ENCODE peak calls at places on chromosomes 11 and 22, in seven cellular contexts. One of them, this sample, is unnamed.

GRCh38 chr11:11510939-11511338 is 110.9 kb downstream of the GALNT18 start:
- DNase-seq in SK-N-SH: no peak
- DNase-seq in GM23338: peak
- DNase-seq in brain microvascular endothelial cell: no peak
- DNase-seq in CD8-positive, alpha-beta T cell: no peak
- DNase-seq in tibial artery: no peak
- DNase-seq in heart left ventricle: peak
- DNase-seq in this sample: no peak

GRCh38 chr11:103926990-103927389 is 109.5 kb upstream of the DDI1 start:
- DNase-seq in tibial artery: no peak
- DNase-seq in CD8-positive, alpha-beta T cell: no peak
- DNase-seq in brain microvascular endothelial cell: no peak
- DNase-seq in SK-N-SH: no peak
- DNase-seq in heart left ventricle: no peak
- DNase-seq in GM23338: no peak
- DNase-seq in this sample: no peak

GRCh38 chr22:39503590-39503989 is 1.5 kb downstream of the MIEF1 start:
- DNase-seq in SK-N-SH: no peak
- DNase-seq in tibial artery: no peak
- DNase-seq in brain microvascular endothelial cell: no peak
- DNase-seq in GM23338: no peak
- DNase-seq in heart left ventricle: no peak
- DNase-seq in CD8-positive, alpha-beta T cell: no peak
- DNase-seq in this sample: no peak

GRCh38 chr22:45692549-45692948 is 20.9 kb downstream of the ATXN10 start:
- DNase-seq in heart left ventricle: no peak
- DNase-seq in GM23338: no peak
- DNase-seq in SK-N-SH: no peak
- DNase-seq in brain microvascular endothelial cell: no peak
- DNase-seq in tibial artery: no peak
- DNase-seq in CD8-positive, alpha-beta T cell: no peak
- DNase-seq in this sample: no peak

GRCh38 chr11:133064152-133064877 is 468.0 kb downstream of the OPCML start:
- DNase-seq in brain microvascular endothelial cell: peak
- DNase-seq in SK-N-SH: peak
- DNase-seq in tibial artery: peak
- DNase-seq in GM23338: peak
- DNase-seq in heart left ventricle: peak
- DNase-seq in CD8-positive, alpha-beta T cell: no peak
- DNase-seq in this sample: no peak

GRCh38 chr22:27223317-27224177 is 566.2 kb downstream of the MIAT start:
- DNase-seq in CD8-positive, alpha-beta T cell: no peak
- DNase-seq in tibial artery: no peak
- DNase-seq in SK-N-SH: no peak
- DNase-seq in GM23338: no peak
- DNase-seq in heart left ventricle: no peak
- DNase-seq in brain microvascular endothelial cell: peak
- DNase-seq in this sample: no peak

GRCh38 chr22:23591203-23591791 is 11.2 kb upstream of the IGLL1 start:
- DNase-seq in CD8-positive, alpha-beta T cell: peak
- DNase-seq in brain microvascular endothelial cell: peak
- DNase-seq in SK-N-SH: peak
- DNase-seq in GM23338: peak
- DNase-seq in tibial artery: peak
- DNase-seq in heart left ventricle: peak
- DNase-seq in this sample: no peak

GRCh38 chr11:129279326-129280026 is 87.4 kb upstream of the ARHGAP32 start:
- DNase-seq in SK-N-SH: peak
- DNase-seq in tibial artery: peak
- DNase-seq in brain microvascular endothelial cell: peak
- DNase-seq in GM23338: peak
- DNase-seq in heart left ventricle: peak
- DNase-seq in CD8-positive, alpha-beta T cell: peak
- DNase-seq in this sample: peak

GRCh38 chr22:17637490-17638181 is 921 bp upstream of the BCL2L13 start:
- DNase-seq in GM23338: peak
- DNase-seq in brain microvascular endothelial cell: no peak
- DNase-seq in heart left ventricle: no peak
- DNase-seq in CD8-positive, alpha-beta T cell: no peak
- DNase-seq in tibial artery: no peak
- DNase-seq in SK-N-SH: no peak
- DNase-seq in this sample: no peak

GRCh38 chr11:110908401-110909106 is 196.3 kb upstream of the ARHGAP20 start:
- DNase-seq in CD8-positive, alpha-beta T cell: no peak
- DNase-seq in brain microvascular endothelial cell: peak
- DNase-seq in heart left ventricle: no peak
- DNase-seq in tibial artery: no peak
- DNase-seq in SK-N-SH: no peak
- DNase-seq in GM23338: no peak
- DNase-seq in this sample: no peak

GRCh38 chr11:6418199-6418957 is 516 bp downstream of the APBB1 start:
- DNase-seq in brain microvascular endothelial cell: no peak
- DNase-seq in GM23338: peak
- DNase-seq in SK-N-SH: no peak
- DNase-seq in heart left ventricle: peak
- DNase-seq in CD8-positive, alpha-beta T cell: no peak
- DNase-seq in tibial artery: no peak
- DNase-seq in this sample: no peak

GRCh38 chr11:7851391-7851790 is 54.6 kb upstream of the OR5P2 start:
- DNase-seq in GM23338: peak
- DNase-seq in CD8-positive, alpha-beta T cell: no peak
- DNase-seq in brain microvascular endothelial cell: no peak
- DNase-seq in SK-N-SH: no peak
- DNase-seq in heart left ventricle: no peak
- DNase-seq in tibial artery: no peak
- DNase-seq in this sample: no peak

GRCh38 chr11:75105462-75105925 is 8.8 kb upstream of the OR2AT4 start:
- DNase-seq in CD8-positive, alpha-beta T cell: no peak
- DNase-seq in tibial artery: no peak
- DNase-seq in heart left ventricle: no peak
- DNase-seq in brain microvascular endothelial cell: peak
- DNase-seq in SK-N-SH: no peak
- DNase-seq in GM23338: peak
- DNase-seq in this sample: no peak

GRCh38 chr11:10633261-10633660 is 60.3 kb downstream of the IRAG1 start:
- DNase-seq in brain microvascular endothelial cell: no peak
- DNase-seq in heart left ventricle: no peak
- DNase-seq in CD8-positive, alpha-beta T cell: no peak
- DNase-seq in GM23338: no peak
- DNase-seq in tibial artery: no peak
- DNase-seq in SK-N-SH: no peak
- DNase-seq in this sample: no peak

GRCh38 chr11:95132956-95133355 is 43.3 kb downstream of the ENDOD1 start:
- DNase-seq in GM23338: no peak
- DNase-seq in heart left ventricle: no peak
- DNase-seq in brain microvascular endothelial cell: no peak
- DNase-seq in tibial artery: no peak
- DNase-seq in SK-N-SH: no peak
- DNase-seq in CD8-positive, alpha-beta T cell: no peak
- DNase-seq in this sample: no peak

GRCh38 chr11:119671561-119672015 is 57.4 kb downstream of the NECTIN1 start:
- DNase-seq in tibial artery: no peak
- DNase-seq in SK-N-SH: peak
- DNase-seq in CD8-positive, alpha-beta T cell: no peak
- DNase-seq in heart left ventricle: peak
- DNase-seq in brain microvascular endothelial cell: peak
- DNase-seq in GM23338: no peak
- DNase-seq in this sample: no peak

GRCh38 chr22:44451016-44451415 is 47.0 kb downstream of the RTL6 start:
- DNase-seq in tibial artery: no peak
- DNase-seq in heart left ventricle: no peak
- DNase-seq in brain microvascular endothelial cell: no peak
- DNase-seq in GM23338: no peak
- DNase-seq in CD8-positive, alpha-beta T cell: no peak
- DNase-seq in SK-N-SH: no peak
- DNase-seq in this sample: no peak

GRCh38 chr11:19433791-19434190 is 193.0 kb upstream of the E2F8 start:
- DNase-seq in brain microvascular endothelial cell: no peak
- DNase-seq in tibial artery: no peak
- DNase-seq in CD8-positive, alpha-beta T cell: no peak
- DNase-seq in GM23338: no peak
- DNase-seq in heart left ventricle: no peak
- DNase-seq in SK-N-SH: no peak
- DNase-seq in this sample: no peak

GRCh38 chr11:19433367-19433766 is 192.6 kb upstream of the E2F8 start:
- DNase-seq in heart left ventricle: no peak
- DNase-seq in tibial artery: no peak
- DNase-seq in GM23338: peak
- DNase-seq in SK-N-SH: no peak
- DNase-seq in CD8-positive, alpha-beta T cell: no peak
- DNase-seq in brain microvascular endothelial cell: no peak
- DNase-seq in this sample: no peak

GRCh38 chr11:19430346-19431058 is 189.8 kb upstream of the E2F8 start:
- DNase-seq in SK-N-SH: no peak
- DNase-seq in heart left ventricle: no peak
- DNase-seq in brain microvascular endothelial cell: no peak
- DNase-seq in GM23338: no peak
- DNase-seq in CD8-positive, alpha-beta T cell: no peak
- DNase-seq in tibial artery: no peak
- DNase-seq in this sample: no peak

GRCh38 chr11:19431059-19431398 is 190.3 kb upstream of the E2F8 start:
- DNase-seq in brain microvascular endothelial cell: no peak
- DNase-seq in tibial artery: no peak
- DNase-seq in CD8-positive, alpha-beta T cell: no peak
- DNase-seq in SK-N-SH: no peak
- DNase-seq in GM23338: peak
- DNase-seq in heart left ventricle: no peak
- DNase-seq in this sample: no peak

GRCh38 chr11:19432370-19433163 is 191.8 kb upstream of the E2F8 start:
- DNase-seq in GM23338: peak
- DNase-seq in tibial artery: peak
- DNase-seq in brain microvascular endothelial cell: peak
- DNase-seq in heart left ventricle: no peak
- DNase-seq in SK-N-SH: no peak
- DNase-seq in CD8-positive, alpha-beta T cell: no peak
- DNase-seq in this sample: no peak
- H3K4me3 ChIP-seq in GM23338: no peak
- H3K4me3 ChIP-seq in tibial artery: no peak
- H3K4me3 ChIP-seq in brain microvascular endothelial cell: no peak
- H3K4me3 ChIP-seq in heart left ventricle: no peak
- H3K4me3 ChIP-seq in SK-N-SH: no peak
- H3K4me3 ChIP-seq in CD8-positive, alpha-beta T cell: no peak
- H3K4me3 ChIP-seq in this sample: no peak

DNA sequence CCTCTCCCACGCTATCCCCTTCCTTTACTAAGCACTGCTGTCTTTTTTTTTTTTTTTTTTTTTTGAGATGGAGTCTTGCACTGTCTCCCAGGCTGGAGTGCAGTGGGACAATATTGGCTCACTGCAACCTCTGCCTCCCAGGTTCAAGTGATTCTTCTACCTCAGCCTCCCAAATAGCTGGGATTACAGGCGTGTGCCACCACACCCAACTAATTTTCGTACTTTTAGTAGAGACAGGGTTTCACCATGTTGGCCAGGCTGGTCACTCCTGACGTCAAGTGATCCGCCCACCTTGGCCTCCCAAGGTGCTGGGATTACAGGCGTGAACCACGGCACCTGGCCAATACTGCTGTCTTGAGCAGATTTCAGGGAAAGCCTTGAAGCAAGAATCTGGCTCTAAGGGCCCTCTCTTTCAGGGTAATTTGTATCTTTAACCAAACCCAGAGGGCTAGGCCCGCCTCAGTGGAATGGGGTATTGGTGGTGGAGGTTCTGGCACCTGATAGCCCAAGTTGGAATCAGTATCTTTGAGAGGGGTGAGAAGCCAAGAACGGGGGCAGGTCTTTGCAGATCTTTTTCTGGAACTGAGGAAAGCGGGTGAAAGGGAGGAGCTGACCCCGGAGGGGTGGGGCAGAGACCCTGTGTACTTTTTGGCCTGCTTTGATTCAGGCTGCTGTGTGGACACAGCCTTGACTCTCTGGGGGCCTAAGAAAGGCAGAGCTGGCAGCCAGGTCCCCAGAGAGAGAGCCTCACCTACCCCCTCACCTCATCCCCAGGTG is 37.0 kb downstream of the TRIOBP start:
- DNase-seq in tibial artery: no peak
- DNase-seq in GM23338: no peak
- DNase-seq in heart left ventricle: no peak
- DNase-seq in CD8-positive, alpha-beta T cell: no peak
- DNase-seq in SK-N-SH: no peak
- DNase-seq in brain microvascular endothelial cell: no peak
- DNase-seq in this sample: no peak
- H3K27ac ChIP-seq in tibial artery: no peak
- H3K27ac ChIP-seq in GM23338: no peak
- H3K27ac ChIP-seq in heart left ventricle: no peak
- H3K27ac ChIP-seq in CD8-positive, alpha-beta T cell: no peak
- H3K27ac ChIP-seq in SK-N-SH: no peak
- H3K27ac ChIP-seq in brain microvascular endothelial cell: no peak
- H3K27ac ChIP-seq in this sample: no peak

DNA sequence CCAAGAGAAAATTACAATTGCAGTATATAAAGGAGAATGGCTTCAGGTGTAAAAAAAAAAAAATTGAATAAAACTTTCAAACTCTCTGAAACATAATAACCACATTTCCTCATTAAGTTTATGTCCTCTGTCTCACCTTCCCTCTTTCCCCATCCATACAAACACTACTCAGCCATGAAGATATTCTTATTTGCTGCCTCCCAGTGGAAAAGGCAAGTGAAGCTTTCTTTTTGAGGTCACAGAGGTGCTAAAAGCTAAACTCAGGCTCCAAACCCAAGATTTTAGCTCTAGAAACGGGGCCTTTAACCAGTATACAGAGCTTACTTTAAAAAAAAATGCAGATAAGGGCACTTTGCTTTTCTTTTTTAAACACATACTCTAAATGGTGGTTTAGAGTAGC is 1568.5 kb downstream of the FAM181B start:
- DNase-seq in GM23338: peak
- DNase-seq in brain microvascular endothelial cell: no peak
- DNase-seq in SK-N-SH: no peak
- DNase-seq in CD8-positive, alpha-beta T cell: no peak
- DNase-seq in heart left ventricle: no peak
- DNase-seq in tibial artery: no peak
- DNase-seq in this sample: no peak
- TF ChIP-seq CTCF in GM23338: peak
- TF ChIP-seq CTCF in brain microvascular endothelial cell: no peak
- TF ChIP-seq CTCF in SK-N-SH: no peak
- TF ChIP-seq CTCF in CD8-positive, alpha-beta T cell: no peak
- TF ChIP-seq CTCF in heart left ventricle: no peak
- TF ChIP-seq CTCF in tibial artery: no peak
- TF ChIP-seq CTCF in this sample: no peak

GRCh38 chr11:125494601-125494986 is 1.5 kb downstream of the FEZ1 start:
- DNase-seq in heart left ventricle: no peak
- DNase-seq in CD8-positive, alpha-beta T cell: no peak
- DNase-seq in SK-N-SH: no peak
- DNase-seq in brain microvascular endothelial cell: no peak
- DNase-seq in GM23338: no peak
- DNase-seq in tibial artery: no peak
- DNase-seq in this sample: no peak
- H3K4me3 ChIP-seq in heart left ventricle: peak
- H3K4me3 ChIP-seq in CD8-positive, alpha-beta T cell: peak
- H3K4me3 ChIP-seq in SK-N-SH: no peak
- H3K4me3 ChIP-seq in brain microvascular endothelial cell: peak
- H3K4me3 ChIP-seq in GM23338: peak
- H3K4me3 ChIP-seq in tibial artery: peak
- H3K4me3 ChIP-seq in this sample: peak

GRCh38 chr11:117219455-117219854 is 12.4 kb downstream of the PCSK7 start:
- DNase-seq in brain microvascular endothelial cell: no peak
- DNase-seq in CD8-positive, alpha-beta T cell: no peak
- DNase-seq in tibial artery: no peak
- DNase-seq in GM23338: no peak
- DNase-seq in SK-N-SH: no peak
- DNase-seq in heart left ventricle: no peak
- DNase-seq in this sample: no peak
- H3K27ac ChIP-seq in brain microvascular endothelial cell: no peak
- H3K27ac ChIP-seq in CD8-positive, alpha-beta T cell: no peak
- H3K27ac ChIP-seq in tibial artery: peak
- H3K27ac ChIP-seq in GM23338: no peak
- H3K27ac ChIP-seq in SK-N-SH: no peak
- H3K27ac ChIP-seq in heart left ventricle: peak
- H3K27ac ChIP-seq in this sample: peak